ENCODE peak calls at places on chromosome 12, in six cellular contexts. S, A, Z, F, R and X are unnamed samples.

GRCh38 chr12:1885082-1885596 is 33.3 kb downstream of the CACNA2D4 start:
- DNase-seq in S (no peak), A (no peak), Z (no peak), F (no peak), R (no peak), X (no peak)

GRCh38 chr12:65269603-65270002 is 8.9 kb upstream of the MSRB3 start:
- DNase-seq in S (peak; percentile 38), A (no peak), Z (no peak), F (no peak), R (no peak), X (no peak)

GRCh38 chr12:64461634-64462414 is 9.9 kb downstream of the TBK1 start:
- DNase-seq in S (no peak), A (no peak), Z (no peak), F (no peak), R (no peak), X (peak; percentile 19)

GRCh38 chr12:131163189-131163738 is 209.6 kb downstream of the ADGRD1 start:
- DNase-seq in S (no peak), A (no peak), Z (no peak), F (no peak), R (no peak), X (no peak)

GRCh38 chr12:102406033-102406584 is 74.3 kb downstream of the IGF1 start:
- DNase-seq in S (no peak), A (no peak), Z (no peak), F (peak; percentile 61), R (no peak), X (peak; percentile 26)

GRCh38 chr12:62693291-62694040 is 226.8 kb downstream of the MON2 start:
- DNase-seq in S (no peak), A (no peak), Z (no peak), F (no peak), R (no peak), X (no peak)

GRCh38 chr12:59937148-59937547 is 341.3 kb downstream of the SLC16A7 start:
- DNase-seq in S (no peak), A (no peak), Z (no peak), F (no peak), R (no peak), X (no peak)

GRCh38 chr12:79512068-79512467 is 178.7 kb downstream of the PAWR start:
- DNase-seq in S (peak; percentile 38), A (no peak), Z (no peak), F (no peak), R (no peak), X (no peak)

GRCh38 chr12:66359300-66359699 is 57.0 kb downstream of the HELB start:
- DNase-seq in S (no peak), A (no peak), Z (no peak), F (no peak), R (no peak), X (no peak)

GRCh38 chr12:6540181-6540877 is 6.0 kb downstream of the GAPDH start:
- DNase-seq in S (peak; percentile 77), A (peak; percentile 91), Z (peak; percentile 56), F (peak; percentile 46), R (peak; percentile 83), X (peak; percentile 15)

GRCh38 chr12:68589194-68589593 is 21.5 kb upstream of the RAP1B start:
- DNase-seq in S (no peak), A (no peak), Z (no peak), F (no peak), R (peak; percentile 61), X (no peak)

GRCh38 chr12:131905640-131906091 is 11.2 kb downstream of the ULK1 start:
- DNase-seq in S (no peak), A (no peak), Z (no peak), F (no peak), R (no peak), X (no peak)

GRCh38 chr12:69684472-69684871 is 14.6 kb downstream of the BEST3 start:
- DNase-seq in S (no peak), A (no peak), Z (no peak), F (no peak), R (no peak), X (no peak)

GRCh38 chr12:124493809-124494750 is 73.3 kb downstream of the NCOR2 start:
- DNase-seq in S (no peak), A (no peak), Z (no peak), F (no peak), R (peak; percentile 23), X (no peak)

GRCh38 chr12:122116707-122117535 is 38.4 kb downstream of the MLXIP start:
- DNase-seq in S (no peak), A (no peak), Z (no peak), F (peak; percentile 49), R (no peak), X (no peak)

GRCh38 chr12:113198286-113198685 is 12.8 kb downstream of the RITA1 start:
- DNase-seq in S (no peak), A (no peak), Z (no peak), F (no peak), R (no peak), X (no peak)

GRCh38 chr12:111628505-111629260 is 29.6 kb upstream of the ATXN2 start:
- DNase-seq in S (no peak), A (no peak), Z (no peak), F (no peak), R (no peak), X (no peak)

GRCh38 chr12:74111688-74112360 is 425.8 kb upstream of the ATXN7L3B start:
- DNase-seq in S (peak; percentile 58), A (peak; percentile 34), Z (no peak), F (no peak), R (peak; percentile 11), X (peak; percentile 42)

GRCh38 chr12:103769240-103769945 is 71.6 kb downstream of the NT5DC3 start:
- DNase-seq in S (no peak), A (no peak), Z (no peak), F (no peak), R (no peak), X (no peak)

GRCh38 chr12:94282675-94283074 is 134.3 kb downstream of the PLXNC1 start:
- DNase-seq in S (no peak), A (peak; percentile 80), Z (no peak), F (no peak), R (no peak), X (no peak)

GRCh38 chr12:116601933-116602809 is 43.0 kb downstream of the MAP1LC3B2 start:
- DNase-seq in S (no peak), A (no peak), Z (no peak), F (no peak), R (no peak), X (peak; percentile 66)

GRCh38 chr12:49336645-49337584 is at the start of gene C1QL4:
- DNase-seq in S (peak; percentile 86), A (peak; percentile 91), Z (peak; percentile 80), F (peak; percentile 86), R (peak; percentile 82), X (peak; percentile 96)

GRCh38 chr12:81758421-81759214 is 532 bp downstream of the PPFIA2 start:
- DNase-seq in S (no peak), A (peak; percentile 64), Z (no peak), F (no peak), R (no peak), X (peak; percentile 88)

GRCh38 chr12:65824314-65824563 is at the start of gene HMGA2:
- DNase-seq in S (peak; percentile 93), A (peak; percentile 68), Z (no peak), F (peak; percentile 35), R (no peak), X (no peak)

GRCh38 chr12:88946377-88946997 is 366.2 kb upstream of the KITLG start:
- DNase-seq in S (no peak), A (no peak), Z (no peak), F (no peak), R (no peak), X (no peak)

GRCh38 chr12:91884216-91884615 is 261.4 kb downstream of the BTG1 start:
- DNase-seq in S (no peak), A (no peak), Z (no peak), F (no peak), R (no peak), X (no peak)

GRCh38 chr12:3869860-3870259 is 3.3 kb downstream of the PARP11 start:
- DNase-seq in S (no peak), A (no peak), Z (no peak), F (no peak), R (no peak), X (no peak)

DNA sequence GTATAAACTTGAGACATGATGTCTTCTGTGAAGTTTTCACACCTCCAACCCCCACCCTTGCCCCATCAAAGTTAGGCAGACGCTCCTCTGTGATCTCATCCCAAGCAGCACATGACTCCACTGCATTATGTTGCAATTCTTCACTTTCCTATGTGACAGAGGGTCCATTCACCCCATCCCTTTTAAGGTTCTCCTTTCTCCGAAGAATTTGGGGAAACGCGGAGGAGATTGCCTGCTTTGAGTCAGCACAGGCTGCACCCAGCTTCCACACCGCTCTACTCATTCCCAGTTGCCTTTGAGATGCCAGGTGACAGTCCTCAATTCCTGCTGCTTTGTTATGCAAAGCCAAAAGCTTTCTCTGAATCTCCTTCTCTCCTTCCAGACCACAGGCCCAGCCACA is 61.8 kb downstream of the PHLDA1 start:
- DNase-seq in S (no peak), A (no peak), Z (no peak), F (no peak), R (no peak), X (no peak)
- H3K4me1 ChIP-seq in S (no peaks in the 10 kb centered on the region), A (peaks cover 2% of the 10 kb centered on the region), Z (no peaks in the 10 kb centered on the region), F (no peaks in the 10 kb centered on the region), R (peaks cover 9% of the 10 kb centered on the region), X (peaks cover 12% of the 10 kb centered on the region)

DNA sequence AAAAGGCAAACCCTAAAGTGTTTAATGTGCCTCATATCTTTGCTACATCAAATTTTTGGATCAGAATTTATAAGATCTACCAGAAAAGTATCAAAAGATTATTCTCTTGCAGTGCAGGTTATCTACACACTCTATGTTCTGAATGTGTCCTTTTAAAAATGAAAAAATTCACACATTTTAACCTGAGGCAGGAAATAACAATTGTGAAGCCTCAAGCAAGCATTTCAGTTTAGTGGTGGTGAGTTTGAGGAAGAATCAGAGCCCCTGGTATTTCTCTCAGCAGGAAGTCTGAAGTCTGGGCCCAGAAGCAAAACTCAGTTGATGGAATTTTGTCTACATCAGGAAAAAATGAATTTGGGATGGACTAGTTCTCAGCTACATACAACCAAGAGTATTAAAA is 137.0 kb upstream of the PZP start:
- DNase-seq in S (no peak), A (no peak), Z (no peak), F (no peak), R (no peak), X (no peak)
- H3K36me3 ChIP-seq in S (no peaks in the 10 kb centered on the region), A (no peaks in the 10 kb centered on the region), Z (no peaks in the 10 kb centered on the region), F (no peaks in the 10 kb centered on the region), R (no peaks in the 10 kb centered on the region), X (no peaks in the 10 kb centered on the region)

DNA sequence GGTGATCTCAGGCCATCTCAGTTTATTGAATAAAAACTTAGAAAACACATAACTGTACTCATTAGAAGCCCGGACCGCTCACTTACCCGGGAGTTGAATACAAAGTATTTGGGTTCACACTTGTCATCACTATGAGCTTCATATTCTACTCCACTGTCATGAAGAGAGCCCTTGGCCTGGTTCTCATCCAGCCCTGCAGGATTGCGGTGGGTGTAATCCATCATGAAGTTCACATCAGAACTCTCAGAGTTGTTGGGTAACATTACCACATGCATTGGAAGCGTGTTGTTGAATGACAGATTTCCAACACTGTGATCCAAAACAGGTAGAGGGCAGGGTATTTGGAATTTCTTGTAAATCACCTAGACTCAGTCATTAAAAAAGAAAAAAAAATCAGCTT is 47.4 kb downstream of the SLC38A4 start:
- DNase-seq in S (no peak), A (no peak), Z (no peak), F (no peak), R (no peak), X (no peak)
- H3K4me1 ChIP-seq in S (peaks cover 12% of the 10 kb centered on the region), A (no peaks in the 10 kb centered on the region), Z (no peaks in the 10 kb centered on the region), F (peaks cover 20% of the 10 kb centered on the region), R (no peaks in the 10 kb centered on the region), X (no peaks in the 10 kb centered on the region)

DNA sequence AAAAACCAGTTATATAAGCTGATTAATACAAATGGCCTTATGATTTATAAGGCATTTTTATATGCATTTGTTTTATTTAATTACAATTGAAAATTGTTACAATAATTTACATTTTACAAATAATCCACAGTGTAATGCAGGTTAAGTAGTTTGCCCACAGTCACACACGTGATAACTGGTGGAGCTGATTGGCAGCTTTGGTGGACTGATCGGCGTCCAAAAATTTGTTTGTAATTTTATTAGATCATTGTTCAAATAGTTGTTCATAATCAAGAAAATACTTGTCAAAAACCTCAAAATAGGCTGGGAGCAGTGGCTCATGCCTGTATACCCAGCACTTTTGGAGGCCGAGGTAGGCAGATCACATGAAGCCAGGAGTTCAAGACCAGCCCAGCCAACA is 59.7 kb downstream of the AEBP2 start:
- DNase-seq in S (no peak), A (no peak), Z (no peak), F (peak; percentile 22), R (no peak), X (no peak)
- H3K36me3 ChIP-seq in S (no peaks in the 10 kb centered on the region), A (peaks cover 40% of the 10 kb centered on the region), Z (peaks cover 37% of the 10 kb centered on the region), F (no peaks in the 10 kb centered on the region), R (peaks cover 93% of the 10 kb centered on the region), X (peaks cover 61% of the 10 kb centered on the region)